ENCODE peak calls at places on chromosomes 6 and 20, in four cellular contexts. G, N, O and K are unnamed samples.

GRCh38 chr20:56872620-56873458 is 243.7 kb downstream of the TFAP2C start:
- DNase-seq in G (no peak), N (no peak), O (no peak), K (no peak)

GRCh38 chr20:1423625-1424106 is 30.8 kb upstream of the FKBP1A start:
- DNase-seq in N (no peak), O (no peak), G (peak; percentile 85), K (peak; percentile 62)

GRCh38 chr20:6769953-6770831 is 2.7 kb downstream of the BMP2 start:
- DNase-seq in O (peak; percentile 25), G (peak; percentile 43), N (peak; percentile 68), K (peak; percentile 81)

GRCh38 chr6:160791981-160792418 is 90.0 kb downstream of the PLG start:
- DNase-seq in O (no peak), G (no peak), N (no peak), K (no peak)

GRCh38 chr6:142966294-142966693 is 21.3 kb upstream of the HIVEP2 start:
- DNase-seq in G (no peak), N (no peak), O (no peak), K (no peak)

GRCh38 chr6:47083586-47084047 is 41.5 kb upstream of the ADGRF1 start:
- DNase-seq in N (peak; percentile 94), O (peak; percentile 93), G (peak; percentile 94), K (peak; percentile 88)

GRCh38 chr6:163416380-163416629 is 1.8 kb downstream of the QKI start:
- DNase-seq in O (no peak), N (no peak), G (no peak), K (no peak)

GRCh38 chr6:53373638-53374037 is 24.9 kb upstream of the ELOVL5 start:
- DNase-seq in G (no peak), N (no peak), O (no peak), K (no peak)

GRCh38 chr6:118739976-118740771 is 88.8 kb upstream of the CEP85L start:
- DNase-seq in G (no peak), N (no peak), O (no peak), K (no peak)

GRCh38 chr6:32953775-32954174 is 878 bp upstream of the HLA-DMA start:
- DNase-seq in N (no peak), G (no peak), O (no peak), K (no peak)

GRCh38 chr6:32954212-32954745 is 1.4 kb upstream of the HLA-DMA start:
- DNase-seq in O (no peak), G (no peak), N (no peak), K (no peak)

GRCh38 chr6:32952817-32953739 is at the start of gene HLA-DMA:
- DNase-seq in G (peak; percentile 98), N (peak; percentile 89), O (peak; percentile 74), K (peak; percentile 90)

GRCh38 chr6:32956176-32956575 is 3.3 kb upstream of the HLA-DMA start:
- DNase-seq in G (no peak), O (no peak), N (no peak), K (no peak)

DNA sequence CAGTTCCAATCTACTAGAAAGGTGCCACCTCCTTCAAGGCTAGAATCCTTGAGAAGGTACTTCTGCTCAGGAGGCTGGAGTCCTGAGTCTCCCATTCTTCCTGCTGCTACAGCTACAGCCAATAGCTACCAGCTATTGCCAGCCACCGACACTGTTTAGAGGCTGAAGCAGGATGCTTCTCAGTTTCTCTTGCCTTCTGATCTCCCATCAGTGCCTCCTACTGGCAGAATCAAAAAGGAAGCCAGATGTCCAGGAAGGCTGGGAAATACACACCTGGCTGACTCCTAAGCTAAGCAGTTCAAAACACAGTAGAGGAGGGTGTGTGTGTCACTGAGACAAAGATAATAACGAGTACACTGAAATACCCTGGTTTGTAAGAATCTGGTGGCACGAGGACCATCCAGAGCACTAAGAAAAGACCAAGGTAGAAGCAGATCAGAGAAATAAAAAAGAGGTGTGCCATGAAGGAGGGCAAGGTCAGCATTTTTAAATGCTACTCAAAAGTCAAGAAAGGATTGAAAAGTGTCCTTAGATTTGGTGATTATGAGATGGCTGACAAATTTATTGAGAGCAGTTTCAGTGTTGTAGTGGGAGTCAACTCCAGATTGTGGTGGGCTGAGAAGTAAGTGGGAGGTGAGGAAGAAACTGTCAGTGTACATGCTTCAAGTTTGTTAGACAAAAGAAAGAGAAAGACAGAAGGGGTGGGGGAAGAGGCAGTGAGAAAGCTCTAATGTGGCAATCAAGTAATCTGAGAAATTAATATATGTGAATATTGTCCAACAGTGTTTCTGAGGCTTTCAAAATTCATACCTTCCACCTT is 2.3 kb upstream of the HLA-DMA start:
- DNase-seq in N (no peak), G (peak; percentile 79), O (no peak), K (no peak)
- H3K4me1 ChIP-seq in N (peaks cover 18% of the 10 kb centered on the region), G (peaks cover 22% of the 10 kb centered on the region), O (peaks cover 22% of the 10 kb centered on the region), K (peaks cover 9% of the 10 kb centered on the region)

GRCh38 chr6:145704153-145704781 is 31.1 kb downstream of the EPM2A start:
- DNase-seq in N (no peak), O (no peak), G (no peak), K (no peak)
- TF ChIP-seq CTCF in N (peak; percentile 57), O (peak; percentile 61), G (no peak), K (no peak)

GRCh38 chr6:106501836-106502447 is 127.4 kb downstream of the RTN4IP1 start:
- DNase-seq in G (peak; percentile 30), N (no peak), O (no peak), K (no peak)
- H3K4me3 ChIP-seq in G (no peak overlapping the region), N (no peak overlapping the region), O (no peak overlapping the region), K (no peak overlapping the region)

DNA sequence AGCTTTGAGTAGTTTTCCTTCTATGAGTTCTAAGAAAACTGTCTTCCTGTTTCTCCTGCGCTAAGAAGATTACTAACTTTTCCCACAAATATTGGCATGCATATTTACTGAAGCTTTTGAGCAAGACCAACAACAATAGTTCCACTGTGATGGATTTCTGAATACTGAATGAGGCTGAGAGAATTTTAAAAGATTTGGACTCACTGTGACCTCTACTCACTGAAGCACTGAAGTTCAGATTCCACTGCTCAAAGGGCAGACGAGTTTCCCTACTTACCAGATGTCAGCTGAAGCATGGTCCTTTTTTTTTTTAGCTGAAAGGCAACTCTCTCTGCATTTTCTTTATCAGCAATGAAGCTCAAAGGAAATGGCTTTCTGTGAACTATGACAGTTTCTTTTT is 718.5 kb downstream of the RFPL4B start:
- DNase-seq in O (no peak), G (no peak), N (no peak), K (no peak)
- H3K4me1 ChIP-seq in O (peaks cover 14% of the 10 kb centered on the region), G (no peaks in the 10 kb centered on the region), N (no peaks in the 10 kb centered on the region), K (no peaks in the 10 kb centered on the region)

GRCh38 chr6:44454198-44454597 is 66.7 kb downstream of the CDC5L start:
- DNase-seq in O (no peak), N (no peak), G (no peak), K (no peak)

GRCh38 chr6:44451803-44452690 is 64.5 kb downstream of the CDC5L start:
- DNase-seq in O (no peak), G (no peak), N (no peak), K (no peak)

GRCh38 chr6:44456070-44456965 is 68.8 kb downstream of the CDC5L start:
- DNase-seq in G (peak; percentile 40), O (no peak), N (peak; percentile 65), K (peak; percentile 49)

GRCh38 chr6:44453146-44453545 is 65.6 kb downstream of the CDC5L start:
- DNase-seq in O (no peak), N (no peak), G (no peak), K (no peak)

GRCh38 chr6:44452725-44453124 is 65.2 kb downstream of the CDC5L start:
- DNase-seq in N (no peak), O (no peak), G (no peak), K (no peak)
- TF ChIP-seq CTCF in N (no peak), O (no peak), G (no peak), K (no peak)

GRCh38 chr20:33686984-33687366 is 790 bp upstream of the E2F1 start:
- DNase-seq in G (no peak), N (no peak), O (no peak), K (no peak)
- H3K4me3 ChIP-seq in G (no peak overlapping the region), N (peak overlapping the region; percentile 53), O (peak overlapping the region; percentile 60), K (no peak overlapping the region)

DNA sequence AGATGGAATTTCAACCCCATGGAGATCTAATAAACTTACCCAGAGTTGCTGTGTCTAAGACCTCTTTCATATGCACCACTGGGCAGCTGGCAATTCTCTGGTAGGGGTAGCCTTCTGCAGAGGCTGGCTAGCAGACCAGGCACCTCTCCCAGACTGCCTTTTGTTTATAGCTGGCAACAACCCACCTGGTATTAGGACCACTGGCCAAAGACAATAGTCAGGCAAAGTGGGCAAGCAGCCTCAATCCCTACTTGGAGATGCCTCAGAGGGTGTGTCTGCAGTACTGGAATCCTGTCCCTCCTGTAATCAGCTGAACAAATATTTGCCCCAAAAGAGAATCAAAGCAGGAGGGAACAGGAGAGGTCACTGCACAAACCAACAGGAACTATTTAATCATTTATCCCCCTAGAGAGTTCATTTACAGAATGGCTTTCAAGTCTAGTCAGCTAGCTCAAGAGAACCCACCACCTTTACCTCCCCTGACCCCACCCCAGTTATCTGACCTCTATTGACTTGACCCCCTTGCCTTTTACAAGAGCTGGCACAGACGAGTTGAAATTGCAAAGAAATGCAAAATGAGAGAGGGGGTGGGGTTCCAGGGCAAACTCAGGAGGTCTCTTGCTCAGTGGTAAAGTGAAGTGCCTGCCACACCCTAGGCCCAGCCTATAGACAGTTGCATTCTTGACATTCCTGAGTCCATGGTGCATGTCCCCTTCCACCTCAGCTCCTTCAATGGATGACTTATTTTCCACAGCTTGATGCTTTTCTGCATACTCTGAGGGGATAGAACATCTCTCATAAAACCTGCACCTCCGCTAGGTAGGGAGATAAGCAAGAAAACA is 2.8 kb downstream of the BCL2L1 start:
- DNase-seq in O (no peak), N (no peak), G (no peak), K (no peak)
- H3K4me1 ChIP-seq in O (peaks cover 85% of the 10 kb centered on the region), N (peaks cover 49% of the 10 kb centered on the region), G (peaks cover 67% of the 10 kb centered on the region), K (peaks cover 45% of the 10 kb centered on the region)

GRCh38 chr6:66556936-66557335 is 849.9 kb upstream of the EYS start:
- DNase-seq in G (no peak), O (no peak), N (no peak), K (no peak)

GRCh38 chr6:66561479-66561878 is 854.5 kb upstream of the EYS start:
- DNase-seq in N (peak; percentile 23), O (no peak), G (no peak), K (no peak)

GRCh38 chr6:66555082-66555481 is 848.1 kb upstream of the EYS start:
- DNase-seq in N (no peak), O (no peak), G (no peak), K (no peak)

DNA sequence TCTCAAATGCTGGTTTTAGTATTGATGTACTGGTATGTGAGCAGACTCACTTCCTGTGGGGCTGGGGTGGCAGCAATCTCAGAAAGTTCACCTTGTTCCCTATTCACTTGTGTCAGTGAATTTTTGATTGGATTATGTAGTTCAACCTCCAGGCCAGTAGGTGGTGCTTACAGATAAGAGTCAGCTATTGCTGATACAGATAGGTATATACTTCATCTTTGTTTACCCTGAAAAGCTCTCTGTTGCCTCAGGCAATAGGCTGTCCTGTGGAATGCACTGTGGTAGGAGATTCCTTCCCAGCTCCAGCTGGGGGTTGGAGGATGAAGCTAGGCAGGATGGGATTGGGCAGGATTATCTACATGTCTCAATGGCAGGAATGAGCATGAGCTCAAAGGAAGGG is 851.2 kb upstream of the EYS start:
- DNase-seq in G (no peak), O (no peak), N (no peak), K (no peak)
- TF ChIP-seq CTCF in G (no peak), O (no peak), N (no peak), K (no peak)